ENCODE peak calls at places on chromosomes 4 and X, in six cellular contexts. One of them, this sample, is unnamed.
A peak's percentile ranks its signal among the peaks of the same experiment; 100 is the strongest.

GRCh38 chrX:27679281-27679680 is 89.1 kb downstream of the DCAF8L2 start:
- DNase-seq in K562: no peak
- DNase-seq in H1: no peak
- DNase-seq in GM12878: no peak
- DNase-seq in WTC11: no peak
- DNase-seq in HepG2: no peak
- DNase-seq in this sample: no peak

GRCh38 chr4:173526034-173526482 is 4.0 kb downstream of the HAND2 start:
- DNase-seq in HepG2: no peak
- DNase-seq in H1: no peak
- DNase-seq in K562: no peak
- DNase-seq in WTC11: no peak
- DNase-seq in GM12878: no peak
- DNase-seq in this sample: no peak

GRCh38 chrX:9227276-9227675 is 193.3 kb upstream of the FAM9B start:
- DNase-seq in HepG2: no peak
- DNase-seq in WTC11: no peak
- DNase-seq in GM12878: no peak
- DNase-seq in K562: no peak
- DNase-seq in H1: no peak
- DNase-seq in this sample: no peak

GRCh38 chr4:138967313-138967712 is 48.3 kb upstream of the NOCT start:
- DNase-seq in HepG2: peak; percentile 90
- DNase-seq in H1: no peak
- DNase-seq in WTC11: no peak
- DNase-seq in K562: no peak
- DNase-seq in GM12878: peak; percentile 63
- DNase-seq in this sample: no peak

GRCh38 chrX:136157187-136157586 is 9.9 kb downstream of the FHL1 start:
- DNase-seq in GM12878: no peak
- DNase-seq in K562: no peak
- DNase-seq in HepG2: no peak
- DNase-seq in WTC11: no peak
- DNase-seq in H1: no peak
- DNase-seq in this sample: no peak

GRCh38 chrX:154593201-154593600 is 8.3 kb downstream of the CTAG1A start:
- DNase-seq in H1: no peak
- DNase-seq in K562: no peak
- DNase-seq in HepG2: no peak
- DNase-seq in WTC11: no peak
- DNase-seq in GM12878: no peak
- DNase-seq in this sample: no peak

GRCh38 chr4:174365018-174365587 is 81.4 kb downstream of the CEP44 start:
- DNase-seq in HepG2: peak; percentile 30
- DNase-seq in K562: peak; percentile 19
- DNase-seq in H1: no peak
- DNase-seq in WTC11: no peak
- DNase-seq in GM12878: no peak
- DNase-seq in this sample: peak; percentile 26

GRCh38 chr4:3342182-3342854 is 49.5 kb downstream of the RGS12 start:
- DNase-seq in H1: no peak
- DNase-seq in HepG2: peak; percentile 85
- DNase-seq in K562: no peak
- DNase-seq in GM12878: no peak
- DNase-seq in WTC11: no peak
- DNase-seq in this sample: no peak

GRCh38 chrX:134095366-134095765 is 110.0 kb upstream of the GPC3 start:
- DNase-seq in GM12878: no peak
- DNase-seq in H1: no peak
- DNase-seq in HepG2: no peak
- DNase-seq in K562: no peak
- DNase-seq in WTC11: no peak
- DNase-seq in this sample: no peak

GRCh38 chrX:100946521-100946920 is 17.8 kb upstream of the XKRX start:
- DNase-seq in H1: no peak
- DNase-seq in GM12878: no peak
- DNase-seq in HepG2: no peak
- DNase-seq in K562: no peak
- DNase-seq in WTC11: no peak
- DNase-seq in this sample: no peak

GRCh38 chr4:185599844-185600243 is 64.5 kb upstream of the PDLIM3 start:
- DNase-seq in HepG2: no peak
- DNase-seq in K562: no peak
- DNase-seq in GM12878: no peak
- DNase-seq in WTC11: no peak
- DNase-seq in H1: no peak
- DNase-seq in this sample: no peak

DNA sequence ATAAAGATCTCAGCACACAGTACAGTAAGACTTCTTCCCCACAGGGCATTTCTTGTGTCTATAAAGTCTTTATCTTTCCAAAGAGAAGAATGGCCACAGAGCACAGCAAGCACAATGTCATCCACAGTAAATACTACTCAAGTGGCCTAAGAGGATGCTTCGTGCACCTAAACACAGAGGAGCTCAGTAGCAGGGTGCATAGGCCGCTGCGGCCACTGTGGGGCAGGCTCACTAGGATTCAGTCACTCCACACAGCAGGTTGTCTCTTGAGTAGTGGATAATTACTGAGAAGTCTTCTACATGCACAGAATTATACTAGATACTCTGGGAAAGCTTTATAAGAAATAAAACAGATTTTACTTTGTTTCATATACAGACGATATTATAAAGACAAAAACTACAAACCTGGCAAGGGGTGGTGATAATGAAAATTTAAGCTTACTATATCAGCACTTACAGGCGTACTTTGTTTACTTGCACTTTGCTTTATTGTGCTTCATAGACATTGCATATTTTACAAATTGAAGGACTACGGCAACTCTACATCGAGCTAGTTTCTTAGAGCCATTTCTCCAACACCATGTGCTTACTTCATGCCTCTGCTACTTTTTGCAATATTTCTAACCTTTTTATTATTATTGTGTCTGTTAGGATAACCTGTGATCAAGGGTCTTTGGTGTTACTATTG is 78.5 kb downstream of the PRDM5 start:
- DNase-seq in GM12878: no peak
- DNase-seq in WTC11: peak; percentile 60
- DNase-seq in H1: peak; percentile 61
- DNase-seq in K562: no peak
- DNase-seq in HepG2: no peak
- DNase-seq in this sample: no peak
- TF ChIP-seq ATF3 in GM12878: no peak
- TF ChIP-seq ATF3 in WTC11: no peak
- TF ChIP-seq ATF3 in H1: no peak
- TF ChIP-seq ATF3 in K562: no peak
- TF ChIP-seq ATF3 in HepG2: no peak
- TF ChIP-seq ATF3 in this sample: no peak

DNA sequence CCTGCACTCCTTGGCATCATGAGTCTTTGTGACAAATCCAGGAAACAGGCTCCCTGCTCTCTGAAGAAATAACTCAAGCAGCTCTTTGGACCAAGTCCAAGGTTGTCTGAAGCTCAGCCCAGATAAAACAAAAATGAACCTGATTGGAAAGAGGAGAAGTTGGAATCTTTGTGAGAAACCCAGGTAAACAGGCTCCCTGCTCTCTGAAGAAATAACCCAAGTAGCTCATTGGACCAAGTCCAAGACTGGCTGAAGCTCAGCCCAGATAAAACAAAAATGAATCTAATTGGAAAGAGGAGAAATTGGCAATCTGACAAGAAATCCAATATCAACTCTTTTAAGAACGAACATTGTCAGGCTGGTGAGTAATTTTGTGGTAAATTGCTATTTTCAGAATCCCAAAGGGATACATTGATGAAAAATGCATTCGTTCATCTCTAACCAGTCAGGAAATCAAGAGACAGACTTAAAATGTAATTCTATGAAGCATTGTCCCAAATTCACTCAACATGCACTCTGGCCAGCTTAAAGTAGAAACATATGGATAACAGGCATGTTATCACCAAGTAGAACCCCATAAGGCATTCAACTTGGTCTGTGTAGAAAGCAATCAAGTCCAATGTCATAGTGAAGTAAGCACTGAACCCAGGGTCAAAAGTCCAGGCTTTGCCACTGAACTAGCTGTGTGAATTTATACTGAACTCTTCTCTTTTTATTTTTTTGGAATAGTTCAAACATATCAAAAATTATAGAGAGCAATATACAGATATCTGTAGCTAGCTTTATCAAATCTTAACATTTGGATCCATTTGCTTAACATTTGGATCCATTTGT is 16.8 kb upstream of the NFXL1 start:
- DNase-seq in K562: no peak
- DNase-seq in WTC11: no peak
- DNase-seq in GM12878: no peak
- DNase-seq in HepG2: no peak
- DNase-seq in H1: no peak
- DNase-seq in this sample: no peak
- TF ChIP-seq ATF3 in K562: no peak
- TF ChIP-seq ATF3 in WTC11: no peak
- TF ChIP-seq ATF3 in GM12878: no peak
- TF ChIP-seq ATF3 in HepG2: no peak
- TF ChIP-seq ATF3 in H1: no peak
- TF ChIP-seq ATF3 in this sample: no peak

DNA sequence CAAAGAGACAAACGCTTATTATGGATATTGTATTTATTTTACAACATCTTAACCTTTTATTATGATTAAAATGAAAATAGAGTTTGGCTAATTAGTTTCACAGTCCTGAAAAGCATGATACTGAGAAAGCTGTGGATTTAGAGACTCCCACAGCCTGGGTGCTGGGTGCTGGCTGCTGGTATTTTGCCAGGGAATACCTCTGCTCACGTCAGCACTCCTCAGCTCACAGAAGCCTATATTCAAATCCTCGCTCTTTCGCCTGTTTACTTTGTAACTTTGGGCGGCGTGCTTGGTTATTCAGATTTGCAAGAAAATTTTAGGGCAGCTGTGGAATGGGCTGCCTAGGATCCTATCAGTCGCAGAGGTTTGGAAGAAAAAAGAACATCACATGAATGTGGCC is 261.9 kb downstream of the DCTD start:
- DNase-seq in K562: no peak
- DNase-seq in GM12878: no peak
- DNase-seq in H1: no peak
- DNase-seq in WTC11: no peak
- DNase-seq in HepG2: no peak
- DNase-seq in this sample: no peak
- TF ChIP-seq ATF3 in K562: no peak
- TF ChIP-seq ATF3 in GM12878: no peak
- TF ChIP-seq ATF3 in H1: no peak
- TF ChIP-seq ATF3 in WTC11: no peak
- TF ChIP-seq ATF3 in HepG2: no peak
- TF ChIP-seq ATF3 in this sample: no peak

GRCh38 chrX:137568741-137569469 is 3.0 kb downstream of the ZIC3 start:
- DNase-seq in K562: no peak
- DNase-seq in WTC11: no peak
- DNase-seq in GM12878: no peak
- DNase-seq in H1: peak; percentile 46
- DNase-seq in HepG2: no peak
- DNase-seq in this sample: no peak
- TF ChIP-seq ATF3 in K562: no peak
- TF ChIP-seq ATF3 in WTC11: no peak
- TF ChIP-seq ATF3 in GM12878: no peak
- TF ChIP-seq ATF3 in H1: no peak
- TF ChIP-seq ATF3 in HepG2: no peak
- TF ChIP-seq ATF3 in this sample: no peak

GRCh38 chrX:72467171-72467570 is 105.5 kb downstream of the HDAC8 start:
- DNase-seq in HepG2: no peak
- DNase-seq in GM12878: no peak
- DNase-seq in WTC11: no peak
- DNase-seq in K562: no peak
- DNase-seq in H1: no peak
- DNase-seq in this sample: no peak
- TF ChIP-seq ATF3 in HepG2: no peak
- TF ChIP-seq ATF3 in GM12878: no peak
- TF ChIP-seq ATF3 in WTC11: no peak
- TF ChIP-seq ATF3 in K562: no peak
- TF ChIP-seq ATF3 in H1: no peak
- TF ChIP-seq ATF3 in this sample: no peak